ENCODE peak calls at places on chromosome 18, in five cellular contexts. One of them, this sample, is unnamed.
A peak's percentile ranks its signal among the peaks of the same experiment; 100 is the strongest.

GRCh38 chr18:29218101-29218500 is 1041.2 kb upstream of the CDH2 start:
- DNase-seq in activated CD4-positive, alpha-beta T cell treated with anti-CD3 and anti-CD28 coated beads, Interleukin-2, amount 10 ng/mL, durations not matched to agents 7 days and 5 days: no peak
- DNase-seq in activated T-helper 1 cell treated with Interleukin-2 at 50 U/mL for 16 hours: no peak
- DNase-seq in NCI-H774: no peak
- DNase-seq in amygdala: no peak
- DNase-seq in this sample: no peak

GRCh38 chr18:63138469-63139340 is 180.9 kb downstream of the BCL2 start:
- DNase-seq in activated CD4-positive, alpha-beta T cell treated with anti-CD3 and anti-CD28 coated beads, Interleukin-2, amount 10 ng/mL, durations not matched to agents 7 days and 5 days: peak; percentile 16
- DNase-seq in activated T-helper 1 cell treated with Interleukin-2 at 50 U/mL for 16 hours: no peak
- DNase-seq in NCI-H774: no peak
- DNase-seq in amygdala: no peak
- DNase-seq in this sample: no peak

GRCh38 chr18:63131106-63131943 is 188.2 kb downstream of the BCL2 start:
- DNase-seq in activated CD4-positive, alpha-beta T cell treated with anti-CD3 and anti-CD28 coated beads, Interleukin-2, amount 10 ng/mL, durations not matched to agents 7 days and 5 days: peak; percentile 70
- DNase-seq in activated T-helper 1 cell treated with Interleukin-2 at 50 U/mL for 16 hours: peak; percentile 24
- DNase-seq in NCI-H774: no peak
- DNase-seq in amygdala: no peak
- DNase-seq in this sample: peak; percentile 55

GRCh38 chr18:55275042-55275897 is 312.7 kb downstream of the TCF4 start:
- DNase-seq in activated CD4-positive, alpha-beta T cell treated with anti-CD3 and anti-CD28 coated beads, Interleukin-2, amount 10 ng/mL, durations not matched to agents 7 days and 5 days: no peak
- DNase-seq in activated T-helper 1 cell treated with Interleukin-2 at 50 U/mL for 16 hours: no peak
- DNase-seq in NCI-H774: no peak
- DNase-seq in amygdala: no peak
- DNase-seq in this sample: peak; percentile 14

GRCh38 chr18:9804517-9805104 is 81.2 kb upstream of the TXNDC2 start:
- DNase-seq in activated CD4-positive, alpha-beta T cell treated with anti-CD3 and anti-CD28 coated beads, Interleukin-2, amount 10 ng/mL, durations not matched to agents 7 days and 5 days: no peak
- DNase-seq in activated T-helper 1 cell treated with Interleukin-2 at 50 U/mL for 16 hours: no peak
- DNase-seq in NCI-H774: peak; percentile 28
- DNase-seq in amygdala: no peak
- DNase-seq in this sample: peak; percentile 45

GRCh38 chr18:8623549-8624106 is 14.4 kb downstream of the RAB12 start:
- DNase-seq in activated CD4-positive, alpha-beta T cell treated with anti-CD3 and anti-CD28 coated beads, Interleukin-2, amount 10 ng/mL, durations not matched to agents 7 days and 5 days: peak; percentile 16
- DNase-seq in activated T-helper 1 cell treated with Interleukin-2 at 50 U/mL for 16 hours: no peak
- DNase-seq in NCI-H774: peak; percentile 56
- DNase-seq in amygdala: no peak
- DNase-seq in this sample: peak; percentile 69

GRCh38 chr18:51032193-51032592 is 2.2 kb downstream of the SMAD4 start:
- DNase-seq in activated CD4-positive, alpha-beta T cell treated with anti-CD3 and anti-CD28 coated beads, Interleukin-2, amount 10 ng/mL, durations not matched to agents 7 days and 5 days: no peak
- DNase-seq in activated T-helper 1 cell treated with Interleukin-2 at 50 U/mL for 16 hours: no peak
- DNase-seq in NCI-H774: no peak
- DNase-seq in amygdala: no peak
- DNase-seq in this sample: no peak

GRCh38 chr18:58863539-58864145 is 1.0 kb upstream of the ZNF532 start:
- DNase-seq in activated CD4-positive, alpha-beta T cell treated with anti-CD3 and anti-CD28 coated beads, Interleukin-2, amount 10 ng/mL, durations not matched to agents 7 days and 5 days: peak; percentile 22
- DNase-seq in activated T-helper 1 cell treated with Interleukin-2 at 50 U/mL for 16 hours: peak; percentile 15
- DNase-seq in NCI-H774: no peak
- DNase-seq in amygdala: no peak
- DNase-seq in this sample: peak; percentile 63

GRCh38 chr18:22175326-22175725 is 5.9 kb downstream of the GATA6 start:
- DNase-seq in activated CD4-positive, alpha-beta T cell treated with anti-CD3 and anti-CD28 coated beads, Interleukin-2, amount 10 ng/mL, durations not matched to agents 7 days and 5 days: no peak
- DNase-seq in activated T-helper 1 cell treated with Interleukin-2 at 50 U/mL for 16 hours: no peak
- DNase-seq in NCI-H774: no peak
- DNase-seq in amygdala: no peak
- DNase-seq in this sample: no peak

GRCh38 chr18:35306588-35307250 is 16.7 kb upstream of the ZSCAN30 start:
- DNase-seq in activated CD4-positive, alpha-beta T cell treated with anti-CD3 and anti-CD28 coated beads, Interleukin-2, amount 10 ng/mL, durations not matched to agents 7 days and 5 days: no peak
- DNase-seq in activated T-helper 1 cell treated with Interleukin-2 at 50 U/mL for 16 hours: no peak
- DNase-seq in NCI-H774: no peak
- DNase-seq in amygdala: no peak
- DNase-seq in this sample: no peak

GRCh38 chr18:47436871-47437270 is 185.4 kb upstream of the SKOR2 start:
- DNase-seq in activated CD4-positive, alpha-beta T cell treated with anti-CD3 and anti-CD28 coated beads, Interleukin-2, amount 10 ng/mL, durations not matched to agents 7 days and 5 days: no peak
- DNase-seq in activated T-helper 1 cell treated with Interleukin-2 at 50 U/mL for 16 hours: no peak
- DNase-seq in NCI-H774: no peak
- DNase-seq in amygdala: no peak
- DNase-seq in this sample: no peak

GRCh38 chr18:44715841-44716240 is 35.2 kb downstream of the SETBP1 start:
- DNase-seq in activated CD4-positive, alpha-beta T cell treated with anti-CD3 and anti-CD28 coated beads, Interleukin-2, amount 10 ng/mL, durations not matched to agents 7 days and 5 days: no peak
- DNase-seq in activated T-helper 1 cell treated with Interleukin-2 at 50 U/mL for 16 hours: no peak
- DNase-seq in NCI-H774: no peak
- DNase-seq in amygdala: no peak
- DNase-seq in this sample: peak; percentile 82

GRCh38 chr18:44602845-44603244 is 77.8 kb upstream of the SETBP1 start:
- DNase-seq in activated CD4-positive, alpha-beta T cell treated with anti-CD3 and anti-CD28 coated beads, Interleukin-2, amount 10 ng/mL, durations not matched to agents 7 days and 5 days: no peak
- DNase-seq in activated T-helper 1 cell treated with Interleukin-2 at 50 U/mL for 16 hours: no peak
- DNase-seq in NCI-H774: no peak
- DNase-seq in amygdala: no peak
- DNase-seq in this sample: no peak

GRCh38 chr18:22405142-22405541 is 12.6 kb downstream of the CTAGE1 start:
- DNase-seq in activated CD4-positive, alpha-beta T cell treated with anti-CD3 and anti-CD28 coated beads, Interleukin-2, amount 10 ng/mL, durations not matched to agents 7 days and 5 days: no peak
- DNase-seq in activated T-helper 1 cell treated with Interleukin-2 at 50 U/mL for 16 hours: no peak
- DNase-seq in NCI-H774: no peak
- DNase-seq in amygdala: no peak
- DNase-seq in this sample: no peak

GRCh38 chr18:46278481-46279465 is 174.6 kb downstream of the HAUS1 start:
- DNase-seq in activated CD4-positive, alpha-beta T cell treated with anti-CD3 and anti-CD28 coated beads, Interleukin-2, amount 10 ng/mL, durations not matched to agents 7 days and 5 days: no peak
- DNase-seq in activated T-helper 1 cell treated with Interleukin-2 at 50 U/mL for 16 hours: no peak
- DNase-seq in NCI-H774: no peak
- DNase-seq in amygdala: no peak
- DNase-seq in this sample: no peak

GRCh38 chr18:50880108-50880465 is 1.2 kb downstream of the ME2 start:
- DNase-seq in activated CD4-positive, alpha-beta T cell treated with anti-CD3 and anti-CD28 coated beads, Interleukin-2, amount 10 ng/mL, durations not matched to agents 7 days and 5 days: peak; percentile 6
- DNase-seq in activated T-helper 1 cell treated with Interleukin-2 at 50 U/mL for 16 hours: no peak
- DNase-seq in NCI-H774: no peak
- DNase-seq in amygdala: no peak
- DNase-seq in this sample: no peak

GRCh38 chr18:13137041-13137938 is 81.3 kb upstream of the LDLRAD4 start:
- DNase-seq in activated CD4-positive, alpha-beta T cell treated with anti-CD3 and anti-CD28 coated beads, Interleukin-2, amount 10 ng/mL, durations not matched to agents 7 days and 5 days: peak; percentile 39
- DNase-seq in activated T-helper 1 cell treated with Interleukin-2 at 50 U/mL for 16 hours: peak; percentile 17
- DNase-seq in NCI-H774: peak; percentile 15
- DNase-seq in amygdala: no peak
- DNase-seq in this sample: peak; percentile 43

GRCh38 chr18:21918693-21919092 is 178.1 kb downstream of the MIB1 start:
- DNase-seq in activated CD4-positive, alpha-beta T cell treated with anti-CD3 and anti-CD28 coated beads, Interleukin-2, amount 10 ng/mL, durations not matched to agents 7 days and 5 days: no peak
- DNase-seq in activated T-helper 1 cell treated with Interleukin-2 at 50 U/mL for 16 hours: no peak
- DNase-seq in NCI-H774: no peak
- DNase-seq in amygdala: no peak
- DNase-seq in this sample: no peak

GRCh38 chr18:11323359-11323819 is 174.0 kb upstream of the PIEZO2 start:
- DNase-seq in activated CD4-positive, alpha-beta T cell treated with anti-CD3 and anti-CD28 coated beads, Interleukin-2, amount 10 ng/mL, durations not matched to agents 7 days and 5 days: no peak
- DNase-seq in activated T-helper 1 cell treated with Interleukin-2 at 50 U/mL for 16 hours: no peak
- DNase-seq in NCI-H774: no peak
- DNase-seq in amygdala: no peak
- DNase-seq in this sample: no peak

GRCh38 chr18:10892801-10893595 is 256.4 kb downstream of the PIEZO2 start:
- DNase-seq in activated CD4-positive, alpha-beta T cell treated with anti-CD3 and anti-CD28 coated beads, Interleukin-2, amount 10 ng/mL, durations not matched to agents 7 days and 5 days: no peak
- DNase-seq in activated T-helper 1 cell treated with Interleukin-2 at 50 U/mL for 16 hours: no peak
- DNase-seq in NCI-H774: no peak
- DNase-seq in amygdala: no peak
- DNase-seq in this sample: no peak

GRCh38 chr18:71442830-71443229 is 1101.3 kb downstream of the CBLN2 start:
- DNase-seq in activated CD4-positive, alpha-beta T cell treated with anti-CD3 and anti-CD28 coated beads, Interleukin-2, amount 10 ng/mL, durations not matched to agents 7 days and 5 days: no peak
- DNase-seq in activated T-helper 1 cell treated with Interleukin-2 at 50 U/mL for 16 hours: no peak
- DNase-seq in NCI-H774: peak; percentile 63
- DNase-seq in amygdala: no peak
- DNase-seq in this sample: peak; percentile 39

GRCh38 chr18:10560457-10561045 is 34.7 kb downstream of the NAPG start:
- DNase-seq in activated CD4-positive, alpha-beta T cell treated with anti-CD3 and anti-CD28 coated beads, Interleukin-2, amount 10 ng/mL, durations not matched to agents 7 days and 5 days: peak; percentile 73
- DNase-seq in activated T-helper 1 cell treated with Interleukin-2 at 50 U/mL for 16 hours: no peak
- DNase-seq in NCI-H774: peak; percentile 17
- DNase-seq in amygdala: peak; percentile 19
- DNase-seq in this sample: peak; percentile 69

GRCh38 chr18:34158881-34159690 is 65.6 kb downstream of the NOL4 start:
- DNase-seq in activated CD4-positive, alpha-beta T cell treated with anti-CD3 and anti-CD28 coated beads, Interleukin-2, amount 10 ng/mL, durations not matched to agents 7 days and 5 days: no peak
- DNase-seq in activated T-helper 1 cell treated with Interleukin-2 at 50 U/mL for 16 hours: no peak
- DNase-seq in NCI-H774: peak; percentile 89
- DNase-seq in amygdala: peak; percentile 48
- DNase-seq in this sample: peak; percentile 99

GRCh38 chr18:12904012-12904516 is 20.0 kb upstream of the PTPN2 start:
- DNase-seq in activated CD4-positive, alpha-beta T cell treated with anti-CD3 and anti-CD28 coated beads, Interleukin-2, amount 10 ng/mL, durations not matched to agents 7 days and 5 days: peak; percentile 73
- DNase-seq in activated T-helper 1 cell treated with Interleukin-2 at 50 U/mL for 16 hours: peak; percentile 22
- DNase-seq in NCI-H774: no peak
- DNase-seq in amygdala: no peak
- DNase-seq in this sample: no peak

GRCh38 chr18:58887613-58887963 is 22.9 kb downstream of the ZNF532 start:
- DNase-seq in activated CD4-positive, alpha-beta T cell treated with anti-CD3 and anti-CD28 coated beads, Interleukin-2, amount 10 ng/mL, durations not matched to agents 7 days and 5 days: no peak
- DNase-seq in activated T-helper 1 cell treated with Interleukin-2 at 50 U/mL for 16 hours: no peak
- DNase-seq in NCI-H774: no peak
- DNase-seq in amygdala: no peak
- DNase-seq in this sample: no peak

GRCh38 chr18:48300463-48300961 is 108.7 kb downstream of the ZBTB7C start:
- DNase-seq in activated CD4-positive, alpha-beta T cell treated with anti-CD3 and anti-CD28 coated beads, Interleukin-2, amount 10 ng/mL, durations not matched to agents 7 days and 5 days: peak; percentile 50
- DNase-seq in activated T-helper 1 cell treated with Interleukin-2 at 50 U/mL for 16 hours: no peak
- DNase-seq in NCI-H774: peak; percentile 44
- DNase-seq in amygdala: no peak
- DNase-seq in this sample: peak; percentile 71

This sample was measured in COR-L47.